ENCODE peak calls at places on chromosomes 11 and 22, in eight cellular contexts. One of them, this sample, is unnamed.

GRCh38 chr11:107259826-107260225 is 197.8 kb downstream of the CWF19L2 start:
- DNase-seq in thoracic aorta: no peak
- DNase-seq in HCT116: no peak
- DNase-seq in GM06990: no peak
- DNase-seq in AG04450: no peak
- DNase-seq in RWPE1: no peak
- DNase-seq in WTC11: no peak
- DNase-seq in lower leg skin: no peak
- DNase-seq in this sample: no peak

GRCh38 chr11:10725114-10725906 is 25.7 kb upstream of the CTR9 start:
- DNase-seq in RWPE1: peak
- DNase-seq in thoracic aorta: no peak
- DNase-seq in HCT116: peak
- DNase-seq in lower leg skin: no peak
- DNase-seq in WTC11: no peak
- DNase-seq in AG04450: peak
- DNase-seq in GM06990: no peak
- DNase-seq in this sample: no peak

GRCh38 chr11:45556851-45557707 is 108.3 kb downstream of the CHST1 start:
- DNase-seq in thoracic aorta: no peak
- DNase-seq in AG04450: no peak
- DNase-seq in WTC11: no peak
- DNase-seq in HCT116: no peak
- DNase-seq in RWPE1: peak
- DNase-seq in lower leg skin: no peak
- DNase-seq in GM06990: no peak
- DNase-seq in this sample: no peak

GRCh38 chr11:46590740-46591606 is 2.9 kb downstream of the AMBRA1 start:
- DNase-seq in thoracic aorta: no peak
- DNase-seq in GM06990: no peak
- DNase-seq in HCT116: no peak
- DNase-seq in RWPE1: no peak
- DNase-seq in WTC11: no peak
- DNase-seq in lower leg skin: no peak
- DNase-seq in AG04450: no peak
- DNase-seq in this sample: no peak

GRCh38 chr11:33507967-33508366 is 192.7 kb downstream of the C11orf91 start:
- DNase-seq in thoracic aorta: no peak
- DNase-seq in lower leg skin: no peak
- DNase-seq in WTC11: peak
- DNase-seq in RWPE1: no peak
- DNase-seq in HCT116: peak
- DNase-seq in GM06990: no peak
- DNase-seq in AG04450: no peak
- DNase-seq in this sample: no peak

GRCh38 chr22:21902296-21903087 is 35.0 kb upstream of the MAPK1 start:
- DNase-seq in HCT116: no peak
- DNase-seq in lower leg skin: no peak
- DNase-seq in RWPE1: no peak
- DNase-seq in GM06990: no peak
- DNase-seq in WTC11: no peak
- DNase-seq in AG04450: no peak
- DNase-seq in thoracic aorta: no peak
- DNase-seq in this sample: no peak

GRCh38 chr11:2987881-2988280 is 4.2 kb downstream of the NAP1L4 start:
- DNase-seq in AG04450: no peak
- DNase-seq in thoracic aorta: no peak
- DNase-seq in HCT116: no peak
- DNase-seq in GM06990: no peak
- DNase-seq in WTC11: no peak
- DNase-seq in lower leg skin: peak
- DNase-seq in RWPE1: no peak
- DNase-seq in this sample: no peak

GRCh38 chr11:106540001-106540400 is 462.5 kb downstream of the AASDHPPT start:
- DNase-seq in thoracic aorta: no peak
- DNase-seq in HCT116: no peak
- DNase-seq in lower leg skin: no peak
- DNase-seq in RWPE1: peak
- DNase-seq in GM06990: no peak
- DNase-seq in WTC11: no peak
- DNase-seq in AG04450: no peak
- DNase-seq in this sample: no peak

GRCh38 chr11:8934735-8935478 is 2.2 kb upstream of the C11orf16 start:
- DNase-seq in GM06990: no peak
- DNase-seq in RWPE1: peak
- DNase-seq in lower leg skin: no peak
- DNase-seq in AG04450: peak
- DNase-seq in HCT116: peak
- DNase-seq in WTC11: no peak
- DNase-seq in thoracic aorta: no peak
- DNase-seq in this sample: no peak

GRCh38 chr11:59528741-59529140 is 17.4 kb downstream of the OR4D9 start:
- DNase-seq in lower leg skin: no peak
- DNase-seq in HCT116: no peak
- DNase-seq in thoracic aorta: no peak
- DNase-seq in AG04450: no peak
- DNase-seq in RWPE1: no peak
- DNase-seq in WTC11: no peak
- DNase-seq in GM06990: no peak
- DNase-seq in this sample: no peak

GRCh38 chr22:37303821-37304274 is 21.5 kb downstream of the CYTH4 start:
- DNase-seq in HCT116: peak
- DNase-seq in RWPE1: peak
- DNase-seq in WTC11: no peak
- DNase-seq in lower leg skin: no peak
- DNase-seq in AG04450: peak
- DNase-seq in thoracic aorta: peak
- DNase-seq in GM06990: no peak
- DNase-seq in this sample: no peak

GRCh38 chr22:42202048-42202447 is 68.4 kb downstream of the TCF20 start:
- DNase-seq in lower leg skin: no peak
- DNase-seq in AG04450: no peak
- DNase-seq in GM06990: no peak
- DNase-seq in RWPE1: no peak
- DNase-seq in thoracic aorta: no peak
- DNase-seq in HCT116: no peak
- DNase-seq in WTC11: no peak
- DNase-seq in this sample: no peak

GRCh38 chr11:108947654-108948570 is 283.0 kb downstream of the DDX10 start:
- DNase-seq in HCT116: no peak
- DNase-seq in AG04450: no peak
- DNase-seq in lower leg skin: no peak
- DNase-seq in RWPE1: peak
- DNase-seq in GM06990: no peak
- DNase-seq in thoracic aorta: no peak
- DNase-seq in WTC11: no peak
- DNase-seq in this sample: no peak

GRCh38 chr22:46931881-46932280 is 169.4 kb downstream of the TBC1D22A start:
- DNase-seq in GM06990: no peak
- DNase-seq in HCT116: no peak
- DNase-seq in AG04450: no peak
- DNase-seq in lower leg skin: no peak
- DNase-seq in RWPE1: peak
- DNase-seq in WTC11: no peak
- DNase-seq in thoracic aorta: no peak
- DNase-seq in this sample: no peak

GRCh38 chr22:46929689-46930225 is 167.3 kb downstream of the TBC1D22A start:
- DNase-seq in AG04450: no peak
- DNase-seq in GM06990: no peak
- DNase-seq in RWPE1: no peak
- DNase-seq in WTC11: no peak
- DNase-seq in lower leg skin: peak
- DNase-seq in HCT116: no peak
- DNase-seq in thoracic aorta: no peak
- DNase-seq in this sample: no peak

GRCh38 chr22:46933040-46933439 is 170.6 kb downstream of the TBC1D22A start:
- DNase-seq in lower leg skin: no peak
- DNase-seq in GM06990: no peak
- DNase-seq in AG04450: no peak
- DNase-seq in RWPE1: no peak
- DNase-seq in WTC11: no peak
- DNase-seq in thoracic aorta: no peak
- DNase-seq in HCT116: no peak
- DNase-seq in this sample: no peak

GRCh38 chr22:46933526-46933925 is 171.1 kb downstream of the TBC1D22A start:
- DNase-seq in RWPE1: no peak
- DNase-seq in HCT116: no peak
- DNase-seq in AG04450: no peak
- DNase-seq in GM06990: no peak
- DNase-seq in thoracic aorta: no peak
- DNase-seq in lower leg skin: no peak
- DNase-seq in WTC11: no peak
- DNase-seq in this sample: no peak

DNA sequence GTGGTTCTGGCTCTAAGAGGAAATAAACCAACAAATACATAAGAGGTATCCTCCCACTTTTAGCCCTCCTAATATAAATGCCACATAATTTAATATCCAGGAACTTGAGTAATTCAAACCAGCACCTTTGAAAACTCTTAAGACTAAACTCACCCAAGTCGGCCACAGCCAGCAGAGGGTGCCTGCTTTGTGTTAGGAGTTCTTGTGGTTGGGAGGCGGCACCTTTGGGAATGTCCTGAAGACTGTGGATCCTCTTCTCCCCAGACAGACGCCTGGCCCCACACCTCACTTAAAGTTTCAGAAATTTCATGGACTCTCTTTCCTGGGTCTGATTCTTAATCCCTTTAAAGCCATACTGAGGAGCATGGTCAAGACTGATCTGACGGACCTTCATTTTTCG is 169.0 kb downstream of the TBC1D22A start:
- DNase-seq in AG04450: no peak
- DNase-seq in lower leg skin: peak
- DNase-seq in HCT116: peak
- DNase-seq in thoracic aorta: no peak
- DNase-seq in RWPE1: peak
- DNase-seq in GM06990: no peak
- DNase-seq in WTC11: no peak
- DNase-seq in this sample: no peak
- TF ChIP-seq CTCF in AG04450: peak
- TF ChIP-seq CTCF in lower leg skin: no peak
- TF ChIP-seq CTCF in HCT116: peak
- TF ChIP-seq CTCF in thoracic aorta: no peak
- TF ChIP-seq CTCF in RWPE1: no peak
- TF ChIP-seq CTCF in GM06990: no peak
- TF ChIP-seq CTCF in WTC11: no peak
- TF ChIP-seq CTCF in this sample: no peak

GRCh38 chr22:44229331-44229730 is 48.6 kb downstream of the PARVG start:
- DNase-seq in HCT116: no peak
- DNase-seq in GM06990: no peak
- DNase-seq in thoracic aorta: no peak
- DNase-seq in WTC11: no peak
- DNase-seq in RWPE1: no peak
- DNase-seq in AG04450: no peak
- DNase-seq in lower leg skin: no peak
- DNase-seq in this sample: no peak
- TF ChIP-seq CTCF in HCT116: no peak
- TF ChIP-seq CTCF in GM06990: no peak
- TF ChIP-seq CTCF in thoracic aorta: no peak
- TF ChIP-seq CTCF in WTC11: no peak
- TF ChIP-seq CTCF in RWPE1: no peak
- TF ChIP-seq CTCF in AG04450: no peak
- TF ChIP-seq CTCF in lower leg skin: no peak
- TF ChIP-seq CTCF in this sample: no peak

DNA sequence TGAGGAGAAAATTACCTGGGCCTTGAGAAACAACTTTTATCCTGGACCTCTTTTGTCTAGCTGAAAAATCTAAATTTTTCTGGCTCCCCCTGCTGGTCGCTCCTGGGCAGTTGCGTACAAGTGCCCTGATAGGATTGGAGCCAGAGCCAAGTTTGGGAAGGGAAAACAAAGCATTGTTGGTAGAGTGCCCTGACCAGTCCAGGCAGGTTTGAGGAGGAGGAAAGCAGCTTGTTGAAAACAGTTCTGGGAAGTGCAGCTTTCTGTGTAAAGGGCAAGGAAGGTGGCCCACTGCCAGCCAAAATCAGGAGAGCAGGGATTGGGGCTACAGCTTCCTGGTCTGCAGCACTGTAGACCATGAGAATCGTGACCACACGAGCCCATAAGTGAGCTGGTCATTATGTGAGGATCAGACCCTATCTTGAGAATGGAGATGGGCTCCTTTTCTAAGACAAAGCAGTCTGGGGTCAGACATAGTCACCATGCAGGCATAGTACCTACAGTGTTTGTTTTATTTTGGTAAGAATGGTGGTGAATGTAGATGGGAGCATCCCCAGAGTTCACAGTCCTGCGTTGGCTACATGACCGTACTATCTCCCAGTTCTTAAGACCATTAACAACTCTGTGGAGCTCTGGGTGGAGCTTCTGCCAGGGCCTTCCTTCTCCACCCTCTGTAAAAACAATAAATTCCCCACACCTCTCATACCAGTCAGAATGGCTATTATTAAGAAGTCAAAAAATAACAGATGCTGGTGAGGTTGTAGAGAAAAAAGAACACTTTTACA is 21.3 kb upstream of the PIK3IP1 start:
- DNase-seq in thoracic aorta: peak
- DNase-seq in lower leg skin: peak
- DNase-seq in WTC11: peak
- DNase-seq in RWPE1: peak
- DNase-seq in GM06990: no peak
- DNase-seq in AG04450: peak
- DNase-seq in HCT116: peak
- DNase-seq in this sample: peak
- TF ChIP-seq CTCF in thoracic aorta: peak
- TF ChIP-seq CTCF in lower leg skin: peak
- TF ChIP-seq CTCF in WTC11: peak
- TF ChIP-seq CTCF in RWPE1: peak
- TF ChIP-seq CTCF in GM06990: peak
- TF ChIP-seq CTCF in AG04450: peak
- TF ChIP-seq CTCF in HCT116: peak
- TF ChIP-seq CTCF in this sample: peak

GRCh38 chr11:130549393-130549999 is 101.1 kb downstream of the ADAMTS15 start:
- DNase-seq in GM06990: no peak
- DNase-seq in WTC11: no peak
- DNase-seq in thoracic aorta: no peak
- DNase-seq in RWPE1: no peak
- DNase-seq in AG04450: no peak
- DNase-seq in HCT116: no peak
- DNase-seq in lower leg skin: no peak
- DNase-seq in this sample: no peak

GRCh38 chr11:130547761-130548490 is 99.5 kb downstream of the ADAMTS15 start:
- DNase-seq in GM06990: no peak
- DNase-seq in AG04450: no peak
- DNase-seq in thoracic aorta: no peak
- DNase-seq in RWPE1: no peak
- DNase-seq in lower leg skin: no peak
- DNase-seq in HCT116: no peak
- DNase-seq in WTC11: no peak
- DNase-seq in this sample: no peak

GRCh38 chr11:130546901-130547694 is 98.7 kb downstream of the ADAMTS15 start:
- DNase-seq in WTC11: no peak
- DNase-seq in GM06990: no peak
- DNase-seq in HCT116: no peak
- DNase-seq in thoracic aorta: no peak
- DNase-seq in AG04450: no peak
- DNase-seq in RWPE1: no peak
- DNase-seq in lower leg skin: no peak
- DNase-seq in this sample: no peak

GRCh38 chr11:130550160-130550559 is 101.7 kb downstream of the ADAMTS15 start:
- DNase-seq in GM06990: no peak
- DNase-seq in thoracic aorta: no peak
- DNase-seq in HCT116: no peak
- DNase-seq in AG04450: no peak
- DNase-seq in WTC11: no peak
- DNase-seq in RWPE1: no peak
- DNase-seq in lower leg skin: no peak
- DNase-seq in this sample: no peak

GRCh38 chr11:130548491-130548833 is 100.0 kb downstream of the ADAMTS15 start:
- DNase-seq in HCT116: no peak
- DNase-seq in WTC11: no peak
- DNase-seq in lower leg skin: no peak
- DNase-seq in thoracic aorta: no peak
- DNase-seq in RWPE1: no peak
- DNase-seq in GM06990: no peak
- DNase-seq in AG04450: no peak
- DNase-seq in this sample: no peak
- TF ChIP-seq CTCF in HCT116: no peak
- TF ChIP-seq CTCF in WTC11: no peak
- TF ChIP-seq CTCF in lower leg skin: no peak
- TF ChIP-seq CTCF in thoracic aorta: no peak
- TF ChIP-seq CTCF in RWPE1: no peak
- TF ChIP-seq CTCF in GM06990: no peak
- TF ChIP-seq CTCF in AG04450: no peak
- TF ChIP-seq CTCF in this sample: no peak

This sample was measured in uterus.